ENCODE peak calls at places on chromosome 5, in five cellular contexts. A is pancreas, D is Karpas-422, O is endodermal cell, Y is BE2C. P is an unnamed sample.

GRCh38 chr5:95743248-95743647 is 12.1 kb downstream of the RHOBTB3 start:
- DNase-seq in Y (no peak), A (no peak), D (no peak), O (no peak), P (no peak)

GRCh38 chr5:40841068-40841805 is at the start of gene CARD6:
- DNase-seq in A (no peak), D (no peak), O (no peak), Y (no peak), P (peak; percentile 59)

GRCh38 chr5:157520911-157521703 is 54.5 kb downstream of the ADAM19 start:
- DNase-seq in Y (no peak), O (peak; percentile 57), D (no peak), A (no peak), P (no peak)

GRCh38 chr5:39178171-39178570 is 41.2 kb downstream of the FYB1 start:
- DNase-seq in A (no peak), O (no peak), Y (no peak), D (peak; percentile 62), P (no peak)

GRCh38 chr5:94693043-94693822 is 74.8 kb downstream of the SLF1 start:
- DNase-seq in O (no peak), Y (no peak), A (no peak), D (peak; percentile 68), P (peak; percentile 68)

GRCh38 chr5:124231794-124232193 is 514.6 kb downstream of the ZNF608 start:
- DNase-seq in O (no peak), Y (no peak), D (no peak), A (no peak), P (no peak)

GRCh38 chr5:31059889-31060288 is 133.6 kb upstream of the CDH6 start:
- DNase-seq in A (no peak), O (no peak), Y (no peak), D (no peak), P (no peak)

GRCh38 chr5:125112196-125112595 is 365.8 kb upstream of the ZNF608 start:
- DNase-seq in D (no peak), Y (no peak), A (no peak), O (no peak), P (no peak)

GRCh38 chr5:4058899-4059298 is 463.3 kb downstream of the IRX1 start:
- DNase-seq in Y (no peak), D (no peak), O (peak; percentile 59), A (no peak), P (no peak)

GRCh38 chr5:40679998-40680681 is 425 bp downstream of the PTGER4 start:
- DNase-seq in D (no peak), O (peak; percentile 75), Y (no peak), A (peak; percentile 51), P (no peak)

GRCh38 chr5:172055421-172055820 is 49.0 kb upstream of the FBXW11 start:
- DNase-seq in D (no peak), A (no peak), Y (no peak), O (no peak), P (no peak)

GRCh38 chr5:172058088-172058487 is 51.6 kb upstream of the FBXW11 start:
- DNase-seq in D (no peak), A (no peak), Y (no peak), O (no peak), P (no peak)

GRCh38 chr5:172064358-172064757 is 57.9 kb upstream of the FBXW11 start:
- DNase-seq in A (no peak), D (no peak), Y (no peak), O (peak; percentile 29), P (no peak)

GRCh38 chr5:172055996-172056395 is 49.6 kb upstream of the FBXW11 start:
- DNase-seq in Y (no peak), O (no peak), A (no peak), D (no peak), P (no peak)

GRCh38 chr5:172059661-172060100 is 53.2 kb upstream of the FBXW11 start:
- DNase-seq in Y (no peak), A (no peak), D (peak; percentile 59), O (peak; percentile 68), P (peak; percentile 59)
- H3K4me1 ChIP-seq in Y (no peaks in the 10 kb centered on the region), A (no peaks in the 10 kb centered on the region), D (no peaks in the 10 kb centered on the region), O (no peaks in the 10 kb centered on the region), P (no peaks in the 10 kb centered on the region)

GRCh38 chr5:11692636-11693035 is 211.6 kb downstream of the CTNND2 start:
- DNase-seq in A (no peak), Y (no peak), D (no peak), O (no peak), P (no peak)
- H3K27me3 ChIP-seq in A (no peaks in the 10 kb centered on the region), Y (no peaks in the 10 kb centered on the region), D (no peaks in the 10 kb centered on the region), O (no peaks in the 10 kb centered on the region), P (no peaks in the 10 kb centered on the region)

DNA sequence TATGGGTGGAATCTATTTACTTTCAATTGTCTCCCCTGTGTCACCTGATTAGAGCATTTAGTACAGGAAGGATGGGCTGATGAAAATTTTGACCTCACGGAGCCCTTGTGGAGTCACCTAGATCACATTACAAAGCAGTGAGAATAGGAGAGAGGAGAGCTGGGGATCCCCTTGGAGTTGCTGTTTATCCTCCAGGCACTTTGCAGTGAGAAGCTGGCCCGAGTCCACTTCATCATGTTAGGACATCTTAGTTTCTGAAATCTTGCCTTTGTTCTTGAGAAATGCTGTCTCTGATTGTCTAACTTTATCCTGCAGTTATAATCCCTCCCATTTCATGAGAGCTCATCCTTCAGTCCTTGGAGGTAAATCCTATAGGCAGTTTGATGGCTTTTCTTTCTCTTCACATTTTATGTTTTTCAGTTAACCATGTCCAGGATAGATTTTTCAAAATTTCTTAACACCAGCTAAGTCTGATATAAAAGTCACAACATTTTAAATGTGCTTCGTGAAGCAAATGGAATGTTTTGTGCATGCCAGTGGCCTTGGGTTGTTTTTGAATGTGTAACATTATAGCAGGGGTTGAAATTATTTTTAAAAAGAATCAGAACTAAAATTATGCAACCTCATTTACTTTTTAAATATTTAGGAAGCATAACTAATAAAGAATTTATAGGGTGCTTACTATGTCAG is 200.9 kb downstream of the ARHGEF28 start:
- DNase-seq in O (no peak), A (no peak), Y (no peak), D (no peak), P (peak; percentile 38)
- H3K4me1 ChIP-seq in O (peaks cover 10% of the 10 kb centered on the region), A (peaks cover 10% of the 10 kb centered on the region), Y (peaks cover 4% of the 10 kb centered on the region), D (no peaks in the 10 kb centered on the region), P (no peaks in the 10 kb centered on the region)

GRCh38 chr5:85769347-85769746 is 848.4 kb upstream of the COX7C start:
- DNase-seq in O (no peak), D (no peak), Y (no peak), A (no peak), P (no peak)
- H3K27me3 ChIP-seq in O (no peaks in the 10 kb centered on the region), D (no peaks in the 10 kb centered on the region), Y (no peaks in the 10 kb centered on the region), A (no peaks in the 10 kb centered on the region), P (no peaks in the 10 kb centered on the region)

GRCh38 chr5:129743541-129744187 is 4.2 kb upstream of the MINAR2 start:
- DNase-seq in Y (no peak), O (no peak), A (no peak), D (no peak), P (no peak)

GRCh38 chr5:129745997-129746396 is 1.9 kb upstream of the MINAR2 start:
- DNase-seq in Y (no peak), A (no peak), D (no peak), O (no peak), P (no peak)

GRCh38 chr5:129749101-129749500 is 1.2 kb downstream of the MINAR2 start:
- DNase-seq in A (no peak), O (no peak), D (no peak), Y (no peak), P (peak; percentile 7)

GRCh38 chr5:129746884-129747283 is 1.0 kb upstream of the MINAR2 start:
- DNase-seq in Y (no peak), O (no peak), A (no peak), D (no peak), P (no peak)

DNA sequence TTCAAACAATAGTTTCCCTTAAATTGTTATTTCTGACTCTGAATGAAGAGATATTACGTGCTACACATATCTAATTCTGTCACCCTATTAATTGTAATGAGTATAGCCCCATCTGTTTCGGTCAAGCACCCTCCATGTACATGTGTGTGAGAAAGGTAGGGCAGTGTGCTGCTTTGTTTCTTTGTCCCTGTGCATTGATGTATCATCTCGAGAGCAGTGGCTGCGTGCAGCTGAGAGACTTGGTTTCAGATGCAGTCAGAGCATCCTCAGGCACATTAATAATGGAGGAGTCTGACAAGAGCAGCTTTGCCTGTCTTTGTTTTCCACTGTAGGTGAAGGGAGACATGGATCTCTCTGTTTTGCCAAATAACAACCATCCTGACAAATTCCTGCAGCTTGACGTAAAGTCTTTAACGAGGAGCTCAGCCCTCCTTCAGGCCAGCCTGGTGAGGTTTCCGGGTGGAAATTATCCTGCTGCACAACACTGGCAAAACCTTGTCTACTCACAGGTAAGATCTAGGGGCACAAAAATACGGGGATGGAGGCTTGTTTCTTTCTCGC is at the start of gene MINAR2:
- DNase-seq in A (no peak), D (no peak), O (no peak), Y (no peak), P (no peak)
- H3K4me1 ChIP-seq in A (no peaks in the 10 kb centered on the region), D (no peaks in the 10 kb centered on the region), O (no peaks in the 10 kb centered on the region), Y (no peaks in the 10 kb centered on the region), P (peaks cover 10% of the 10 kb centered on the region)

GRCh38 chr5:176731506-176732192 is 78.7 kb upstream of the UNC5A start:
- DNase-seq in O (peak; percentile 40), A (no peak), D (no peak), Y (peak; percentile 2), P (no peak)
- H3K27me3 ChIP-seq in O (no peaks in the 10 kb centered on the region), A (no peaks in the 10 kb centered on the region), D (no peaks in the 10 kb centered on the region), Y (no peaks in the 10 kb centered on the region), P (peaks cover 24% of the 10 kb centered on the region)